ENCODE peak calls at places on chromosomes 7 and 10, in seven cellular contexts. A, X, N, T, E, D and M are unnamed samples.

GRCh38 chr10:17175551-17175950 is 25.9 kb downstream of the TRDMT1 start:
- DNase-seq in A (peak; percentile 63), X (no peak), N (no peak), T (no peak), E (no peak), D (peak; percentile 73), M (no peak)

GRCh38 chr7:14303536-14303935 is 314.1 kb upstream of the ETV1 start:
- DNase-seq in A (peak; percentile 63), X (no peak), N (peak; percentile 34), T (no peak), E (no peak), D (no peak), M (no peak)

GRCh38 chr7:101066858-101067227 is 18.4 kb upstream of the TRIM56 start:
- DNase-seq in A (no peak), X (no peak), N (no peak), T (no peak), E (no peak), D (no peak), M (no peak)

GRCh38 chr10:33352154-33352553 is 17.7 kb upstream of the NRP1 start:
- DNase-seq in A (peak; percentile 62), X (no peak), N (peak; percentile 100), T (no peak), E (no peak), D (peak; percentile 61), M (no peak)

GRCh38 chr10:7397049-7397448 is 13.8 kb downstream of the SFMBT2 start:
- DNase-seq in A (no peak), X (no peak), N (no peak), T (no peak), E (peak; percentile 51), D (no peak), M (no peak)

GRCh38 chr10:93384006-93384405 is 98.1 kb downstream of the MYOF start:
- DNase-seq in A (peak; percentile 85), X (no peak), N (peak; percentile 98), T (no peak), E (no peak), D (no peak), M (no peak)

GRCh38 chr7:148914208-148914777 is 30.2 kb upstream of the EZH2 start:
- DNase-seq in A (peak; percentile 73), X (peak; percentile 28), N (peak; percentile 88), T (no peak), E (peak; percentile 74), D (peak; percentile 77), M (peak; percentile 32)

GRCh38 chr10:125123363-125124113 is 36.8 kb downstream of the CTBP2 start:
- DNase-seq in A (peak; percentile 92), X (no peak), N (peak; percentile 93), T (no peak), E (no peak), D (peak; percentile 94), M (no peak)

GRCh38 chr7:92851732-92852131 is 15.4 kb upstream of the CDK6 start:
- DNase-seq in A (no peak), X (no peak), N (no peak), T (no peak), E (peak; percentile 15), D (peak; percentile 31), M (no peak)

GRCh38 chr10:121823993-121824463 is 103.8 kb downstream of the ATE1 start:
- DNase-seq in A (peak; percentile 61), X (no peak), N (peak; percentile 62), T (peak; percentile 11), E (no peak), D (peak; percentile 67), M (peak; percentile 67)

GRCh38 chr10:50641636-50642035 is 17.9 kb upstream of the SGMS1 start:
- DNase-seq in A (no peak), X (no peak), N (peak; percentile 72), T (no peak), E (no peak), D (peak; percentile 36), M (no peak)

GRCh38 chr7:131106681-131107342 is 220.9 kb upstream of the MKLN1 start:
- DNase-seq in A (no peak), X (peak; percentile 14), N (peak; percentile 44), T (peak; percentile 53), E (peak; percentile 63), D (no peak), M (peak; percentile 44)

GRCh38 chr7:119572541-119572940 is 700.4 kb upstream of the KCND2 start:
- DNase-seq in A (no peak), X (no peak), N (no peak), T (no peak), E (no peak), D (no peak), M (no peak)

GRCh38 chr7:41731486-41732278 is 28.8 kb upstream of the INHBA start:
- DNase-seq in A (no peak), X (no peak), N (no peak), T (no peak), E (no peak), D (no peak), M (peak; percentile 41)

GRCh38 chr7:28954936-28955335 is 3.2 kb downstream of the TRIL start:
- DNase-seq in A (no peak), X (no peak), N (no peak), T (no peak), E (no peak), D (no peak), M (peak; percentile 26)

GRCh38 chr7:83947260-83947659 is 247.3 kb downstream of the SEMA3A start:
- DNase-seq in A (peak; percentile 3), X (no peak), N (peak; percentile 48), T (no peak), E (peak; percentile 9), D (peak; percentile 12), M (peak; percentile 24)

GRCh38 chr7:29270979-29271658 is 76.5 kb downstream of the CHN2 start:
- DNase-seq in A (peak; percentile 59), X (no peak), N (peak; percentile 15), T (no peak), E (no peak), D (no peak), M (no peak)

GRCh38 chr10:132631348-132631735 is 93.8 kb downstream of the INPP5A start:
- DNase-seq in A (no peak), X (no peak), N (no peak), T (no peak), E (no peak), D (peak; percentile 54), M (no peak)

GRCh38 chr7:104794154-104794553 is 219.9 kb upstream of the KMT2E start:
- DNase-seq in A (peak; percentile 48), X (no peak), N (peak; percentile 42), T (no peak), E (no peak), D (no peak), M (no peak)

GRCh38 chr7:142356166-142356565 is 98.3 kb upstream of the PRSS58 start:
- DNase-seq in A (no peak), X (no peak), N (peak; percentile 54), T (no peak), E (no peak), D (no peak), M (no peak)

GRCh38 chr7:91264924-91265681 is 870 bp downstream of the FZD1 start:
- DNase-seq in A (no peak), X (no peak), N (peak; percentile 53), T (peak; percentile 57), E (peak; percentile 47), D (peak; percentile 76), M (peak; percentile 56)

GRCh38 chr7:53811555-53812079 is 730.6 kb upstream of the VSTM2A start:
- DNase-seq in A (no peak), X (no peak), N (peak; percentile 50), T (no peak), E (peak; percentile 7), D (peak; percentile 19), M (no peak)

GRCh38 chr10:107565014-107565413 is 400.5 kb upstream of the SORCS1 start:
- DNase-seq in A (no peak), X (no peak), N (no peak), T (no peak), E (no peak), D (no peak), M (no peak)

GRCh38 chr10:128058746-128059125 is 67.5 kb downstream of the MKI67 start:
- DNase-seq in A (no peak), X (no peak), N (no peak), T (no peak), E (no peak), D (no peak), M (no peak)

GRCh38 chr10:83373659-83374058 is 765.6 kb upstream of the GHITM start:
- DNase-seq in A (peak; percentile 1), X (no peak), N (no peak), T (no peak), E (peak; percentile 2), D (peak; percentile 52), M (no peak)

GRCh38 chr10:101267776-101268175 is 38.5 kb upstream of the LBX1 start:
- DNase-seq in A (peak; percentile 6), X (no peak), N (no peak), T (no peak), E (no peak), D (no peak), M (no peak)

GRCh38 chr10:1293636-1294440 is 237.7 kb downstream of the WDR37 start:
- DNase-seq in A (no peak), X (no peak), N (no peak), T (no peak), E (no peak), D (no peak), M (no peak)

GRCh38 chr7:78742694-78743093 is 710.8 kb downstream of the MAGI2 start:
- DNase-seq in A (no peak), X (no peak), N (no peak), T (no peak), E (no peak), D (no peak), M (no peak)

GRCh38 chr10:60901561-60902235 is 42.3 kb downstream of the RHOBTB1 start:
- DNase-seq in A (no peak), X (no peak), N (no peak), T (no peak), E (no peak), D (no peak), M (no peak)

GRCh38 chr7:105013818-105014724 is at the start of gene KMT2E:
- DNase-seq in A (peak; percentile 43), X (peak; percentile 83), N (peak; percentile 81), T (peak; percentile 80), E (peak; percentile 94), D (peak; percentile 85), M (peak; percentile 81)

GRCh38 chr7:33157311-33157710 is 27.9 kb downstream of the BBS9 start:
- DNase-seq in A (no peak), X (no peak), N (no peak), T (no peak), E (no peak), D (peak; percentile 71), M (no peak)

GRCh38 chr7:68063171-68063570 is 1066.5 kb downstream of the TYW1 start:
- DNase-seq in A (no peak), X (no peak), N (no peak), T (no peak), E (no peak), D (no peak), M (no peak)